ENCODE peak calls at places on chromosomes 12 and 14, in five cellular contexts. One of them, this sample, is unnamed.
A peak's percentile ranks its signal among the peaks of the same experiment; 100 is the strongest.

GRCh38 chr14:92437309-92437708 is 76.3 kb upstream of the RIN3 start:
- DNase-seq in thoracic aorta: no peak
- DNase-seq in left lung: no peak
- DNase-seq in right cardiac atrium: no peak
- DNase-seq in naive thymus-derived CD4-positive, alpha-beta T cell: no peak
- DNase-seq in this sample: no peak

GRCh38 chr12:51322452-51322851 is 1.5 kb downstream of the BIN2 start:
- DNase-seq in right cardiac atrium: no peak
- DNase-seq in left lung: no peak
- DNase-seq in thoracic aorta: no peak
- DNase-seq in naive thymus-derived CD4-positive, alpha-beta T cell: no peak
- DNase-seq in this sample: no peak

GRCh38 chr14:96574633-96575191 is 72.5 kb downstream of the PAPOLA start:
- DNase-seq in left lung: no peak
- DNase-seq in right cardiac atrium: peak; percentile 59
- DNase-seq in thoracic aorta: no peak
- DNase-seq in naive thymus-derived CD4-positive, alpha-beta T cell: no peak
- DNase-seq in this sample: no peak

GRCh38 chr12:132827763-132828703 is 636 bp downstream of the GOLGA3 start:
- DNase-seq in naive thymus-derived CD4-positive, alpha-beta T cell: peak; percentile 10
- DNase-seq in right cardiac atrium: peak; percentile 73
- DNase-seq in left lung: peak; percentile 83
- DNase-seq in thoracic aorta: peak; percentile 7
- DNase-seq in this sample: no peak

GRCh38 chr14:102902523-102903247 is 19.8 kb upstream of the AMN start:
- DNase-seq in thoracic aorta: no peak
- DNase-seq in left lung: no peak
- DNase-seq in naive thymus-derived CD4-positive, alpha-beta T cell: no peak
- DNase-seq in right cardiac atrium: no peak
- DNase-seq in this sample: no peak

GRCh38 chr12:117724545-117724944 is 244.2 kb downstream of the KSR2 start:
- DNase-seq in left lung: no peak
- DNase-seq in thoracic aorta: no peak
- DNase-seq in right cardiac atrium: no peak
- DNase-seq in naive thymus-derived CD4-positive, alpha-beta T cell: no peak
- DNase-seq in this sample: no peak

GRCh38 chr12:56332512-56333196 is 1.1 kb downstream of the PAN2 start:
- DNase-seq in right cardiac atrium: no peak
- DNase-seq in left lung: no peak
- DNase-seq in thoracic aorta: no peak
- DNase-seq in naive thymus-derived CD4-positive, alpha-beta T cell: no peak
- DNase-seq in this sample: no peak

GRCh38 chr12:121579190-121579791 is 1.5 kb downstream of the KDM2B start:
- DNase-seq in naive thymus-derived CD4-positive, alpha-beta T cell: peak; percentile 22
- DNase-seq in left lung: peak; percentile 85
- DNase-seq in thoracic aorta: no peak
- DNase-seq in right cardiac atrium: peak; percentile 68
- DNase-seq in this sample: peak; percentile 66

GRCh38 chr12:28851781-28852180 is 297.3 kb upstream of the FAR2 start:
- DNase-seq in thoracic aorta: no peak
- DNase-seq in left lung: no peak
- DNase-seq in naive thymus-derived CD4-positive, alpha-beta T cell: no peak
- DNase-seq in right cardiac atrium: no peak
- DNase-seq in this sample: no peak

GRCh38 chr12:55929306-55929791 is 1.6 kb upstream of the DGKA start:
- DNase-seq in right cardiac atrium: peak; percentile 64
- DNase-seq in left lung: no peak
- DNase-seq in naive thymus-derived CD4-positive, alpha-beta T cell: peak; percentile 99
- DNase-seq in thoracic aorta: no peak
- DNase-seq in this sample: no peak

GRCh38 chr12:53675701-53676607 is at the start of gene ATP5MC2:
- DNase-seq in naive thymus-derived CD4-positive, alpha-beta T cell: peak; percentile 97
- DNase-seq in right cardiac atrium: peak; percentile 98
- DNase-seq in thoracic aorta: peak; percentile 90
- DNase-seq in left lung: peak; percentile 99
- DNase-seq in this sample: peak; percentile 98

GRCh38 chr14:50038398-50039119 is 77.8 kb downstream of the VCPKMT start:
- DNase-seq in right cardiac atrium: no peak
- DNase-seq in naive thymus-derived CD4-positive, alpha-beta T cell: no peak
- DNase-seq in left lung: no peak
- DNase-seq in thoracic aorta: peak; percentile 19
- DNase-seq in this sample: no peak

GRCh38 chr12:2891240-2892053 is 756 bp downstream of the TULP3 start:
- DNase-seq in naive thymus-derived CD4-positive, alpha-beta T cell: no peak
- DNase-seq in left lung: peak; percentile 31
- DNase-seq in thoracic aorta: peak; percentile 15
- DNase-seq in right cardiac atrium: peak; percentile 85
- DNase-seq in this sample: peak; percentile 79

GRCh38 chr12:113332688-113333087 is 2.2 kb downstream of the SLC8B1 start:
- DNase-seq in thoracic aorta: no peak
- DNase-seq in right cardiac atrium: no peak
- DNase-seq in naive thymus-derived CD4-positive, alpha-beta T cell: no peak
- DNase-seq in left lung: peak; percentile 80
- DNase-seq in this sample: no peak

GRCh38 chr12:122099280-122099749 is 20.8 kb downstream of the MLXIP start:
- DNase-seq in left lung: no peak
- DNase-seq in thoracic aorta: no peak
- DNase-seq in right cardiac atrium: peak; percentile 51
- DNase-seq in naive thymus-derived CD4-positive, alpha-beta T cell: no peak
- DNase-seq in this sample: no peak

GRCh38 chr12:4809013-4809448 is 88.8 kb downstream of the GALNT8 start:
- DNase-seq in thoracic aorta: no peak
- DNase-seq in left lung: no peak
- DNase-seq in naive thymus-derived CD4-positive, alpha-beta T cell: no peak
- DNase-seq in right cardiac atrium: peak; percentile 79
- DNase-seq in this sample: no peak

GRCh38 chr12:27463826-27464554 is 17.5 kb downstream of the SMCO2 start:
- DNase-seq in right cardiac atrium: peak; percentile 90
- DNase-seq in thoracic aorta: no peak
- DNase-seq in naive thymus-derived CD4-positive, alpha-beta T cell: no peak
- DNase-seq in left lung: no peak
- DNase-seq in this sample: no peak

GRCh38 chr12:50985322-50985721 is 33.0 kb downstream of the HIGD1C start:
- DNase-seq in thoracic aorta: no peak
- DNase-seq in naive thymus-derived CD4-positive, alpha-beta T cell: no peak
- DNase-seq in left lung: no peak
- DNase-seq in right cardiac atrium: no peak
- DNase-seq in this sample: peak; percentile 80

GRCh38 chr12:78887444-78887843 is 22.9 kb downstream of the SYT1 start:
- DNase-seq in left lung: no peak
- DNase-seq in right cardiac atrium: no peak
- DNase-seq in thoracic aorta: no peak
- DNase-seq in naive thymus-derived CD4-positive, alpha-beta T cell: no peak
- DNase-seq in this sample: no peak

GRCh38 chr14:68607081-68607851 is 185.6 kb downstream of the ZFP36L1 start:
- DNase-seq in naive thymus-derived CD4-positive, alpha-beta T cell: no peak
- DNase-seq in thoracic aorta: no peak
- DNase-seq in right cardiac atrium: peak; percentile 82
- DNase-seq in left lung: no peak
- DNase-seq in this sample: no peak

GRCh38 chr12:102565555-102565954 is 85.2 kb upstream of the IGF1 start:
- DNase-seq in thoracic aorta: no peak
- DNase-seq in naive thymus-derived CD4-positive, alpha-beta T cell: no peak
- DNase-seq in right cardiac atrium: no peak
- DNase-seq in left lung: no peak
- DNase-seq in this sample: no peak

GRCh38 chr12:14723763-14724162 is 27.4 kb upstream of the GUCY2C start:
- DNase-seq in left lung: peak; percentile 39
- DNase-seq in thoracic aorta: peak; percentile 14
- DNase-seq in right cardiac atrium: peak; percentile 84
- DNase-seq in naive thymus-derived CD4-positive, alpha-beta T cell: peak; percentile 42
- DNase-seq in this sample: no peak

GRCh38 chr12:65313704-65314317 is 35.3 kb downstream of the MSRB3 start:
- DNase-seq in thoracic aorta: no peak
- DNase-seq in right cardiac atrium: no peak
- DNase-seq in naive thymus-derived CD4-positive, alpha-beta T cell: no peak
- DNase-seq in left lung: no peak
- DNase-seq in this sample: no peak

GRCh38 chr12:91819132-91819447 is 326.6 kb downstream of the BTG1 start:
- DNase-seq in left lung: no peak
- DNase-seq in thoracic aorta: no peak
- DNase-seq in right cardiac atrium: peak; percentile 30
- DNase-seq in naive thymus-derived CD4-positive, alpha-beta T cell: no peak
- DNase-seq in this sample: no peak

GRCh38 chr14:99158646-99159165 is 113.3 kb downstream of the BCL11B start:
- DNase-seq in left lung: no peak
- DNase-seq in naive thymus-derived CD4-positive, alpha-beta T cell: no peak
- DNase-seq in right cardiac atrium: no peak
- DNase-seq in thoracic aorta: no peak
- DNase-seq in this sample: peak; percentile 41

GRCh38 chr12:69039881-69040280 is 106.9 kb upstream of the CPM start:
- DNase-seq in naive thymus-derived CD4-positive, alpha-beta T cell: no peak
- DNase-seq in right cardiac atrium: no peak
- DNase-seq in thoracic aorta: no peak
- DNase-seq in left lung: no peak
- DNase-seq in this sample: no peak

GRCh38 chr12:30792648-30793499 is 38.1 kb upstream of the CAPRIN2 start:
- DNase-seq in thoracic aorta: no peak
- DNase-seq in right cardiac atrium: no peak
- DNase-seq in left lung: no peak
- DNase-seq in naive thymus-derived CD4-positive, alpha-beta T cell: no peak
- DNase-seq in this sample: no peak

GRCh38 chr12:77847060-77847541 is 16.4 kb downstream of the NAV3 start:
- DNase-seq in naive thymus-derived CD4-positive, alpha-beta T cell: no peak
- DNase-seq in left lung: no peak
- DNase-seq in thoracic aorta: no peak
- DNase-seq in right cardiac atrium: no peak
- DNase-seq in this sample: no peak

GRCh38 chr12:64560395-64561301 is 49.6 kb upstream of the RASSF3 start:
- DNase-seq in right cardiac atrium: no peak
- DNase-seq in thoracic aorta: no peak
- DNase-seq in naive thymus-derived CD4-positive, alpha-beta T cell: no peak
- DNase-seq in left lung: no peak
- DNase-seq in this sample: no peak

GRCh38 chr14:77208266-77208978 is 26.8 kb downstream of the TMEM63C start:
- DNase-seq in thoracic aorta: no peak
- DNase-seq in left lung: peak; percentile 86
- DNase-seq in right cardiac atrium: peak; percentile 89
- DNase-seq in naive thymus-derived CD4-positive, alpha-beta T cell: no peak
- DNase-seq in this sample: no peak

GRCh38 chr12:55934343-55934742 is 3.4 kb downstream of the DGKA start:
- DNase-seq in thoracic aorta: no peak
- DNase-seq in naive thymus-derived CD4-positive, alpha-beta T cell: no peak
- DNase-seq in left lung: no peak
- DNase-seq in right cardiac atrium: no peak
- DNase-seq in this sample: no peak

DNA sequence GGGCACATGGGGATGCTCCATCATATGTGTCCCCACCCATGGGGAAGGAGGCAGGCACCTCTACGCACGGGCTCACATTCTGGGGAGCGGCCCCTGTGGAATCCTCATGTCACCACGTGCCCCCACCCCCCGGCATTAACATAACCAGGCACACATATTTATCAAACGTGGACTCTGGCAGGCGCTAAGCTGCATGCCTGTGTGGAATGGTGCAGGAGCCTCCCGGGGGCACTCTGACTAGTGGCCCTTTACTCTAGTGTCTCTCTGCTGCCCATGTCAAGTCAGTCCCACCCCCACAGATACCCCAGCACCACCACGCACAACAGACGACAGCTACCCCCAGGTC is 66.1 kb downstream of the CCDC88C start:
- DNase-seq in left lung: no peak
- DNase-seq in thoracic aorta: no peak
- DNase-seq in right cardiac atrium: peak; percentile 47
- DNase-seq in naive thymus-derived CD4-positive, alpha-beta T cell: no peak
- DNase-seq in this sample: no peak
- H3K4me1 ChIP-seq in left lung: peaks cover 20% of the 10 kb centered on the region
- H3K4me1 ChIP-seq in thoracic aorta: peaks cover 4% of the 10 kb centered on the region
- H3K4me1 ChIP-seq in right cardiac atrium: peaks cover 2% of the 10 kb centered on the region
- H3K4me1 ChIP-seq in naive thymus-derived CD4-positive, alpha-beta T cell: peaks cover 81% of the 10 kb centered on the region
- H3K4me1 ChIP-seq in this sample: no peaks in the 10 kb centered on the region

GRCh38 chr12:92844147-92844763 is 84.8 kb downstream of the EEA1 start:
- DNase-seq in left lung: no peak
- DNase-seq in right cardiac atrium: no peak
- DNase-seq in naive thymus-derived CD4-positive, alpha-beta T cell: no peak
- DNase-seq in thoracic aorta: no peak
- DNase-seq in this sample: no peak
- H3K4me1 ChIP-seq in left lung: no peaks in the 10 kb centered on the region
- H3K4me1 ChIP-seq in right cardiac atrium: no peaks in the 10 kb centered on the region
- H3K4me1 ChIP-seq in naive thymus-derived CD4-positive, alpha-beta T cell: no peaks in the 10 kb centered on the region
- H3K4me1 ChIP-seq in thoracic aorta: no peaks in the 10 kb centered on the region
- H3K4me1 ChIP-seq in this sample: no peaks in the 10 kb centered on the region

GRCh38 chr14:95510804-95511203 is 5.6 kb downstream of the SYNE3 start:
- DNase-seq in left lung: no peak
- DNase-seq in right cardiac atrium: no peak
- DNase-seq in naive thymus-derived CD4-positive, alpha-beta T cell: no peak
- DNase-seq in thoracic aorta: no peak
- DNase-seq in this sample: no peak
- H3K4me1 ChIP-seq in left lung: peaks cover 21% of the 10 kb centered on the region
- H3K4me1 ChIP-seq in right cardiac atrium: peaks cover 22% of the 10 kb centered on the region
- H3K4me1 ChIP-seq in naive thymus-derived CD4-positive, alpha-beta T cell: peaks cover 28% of the 10 kb centered on the region
- H3K4me1 ChIP-seq in thoracic aorta: peaks cover 20% of the 10 kb centered on the region
- H3K4me1 ChIP-seq in this sample: peaks cover 24% of the 10 kb centered on the region

DNA sequence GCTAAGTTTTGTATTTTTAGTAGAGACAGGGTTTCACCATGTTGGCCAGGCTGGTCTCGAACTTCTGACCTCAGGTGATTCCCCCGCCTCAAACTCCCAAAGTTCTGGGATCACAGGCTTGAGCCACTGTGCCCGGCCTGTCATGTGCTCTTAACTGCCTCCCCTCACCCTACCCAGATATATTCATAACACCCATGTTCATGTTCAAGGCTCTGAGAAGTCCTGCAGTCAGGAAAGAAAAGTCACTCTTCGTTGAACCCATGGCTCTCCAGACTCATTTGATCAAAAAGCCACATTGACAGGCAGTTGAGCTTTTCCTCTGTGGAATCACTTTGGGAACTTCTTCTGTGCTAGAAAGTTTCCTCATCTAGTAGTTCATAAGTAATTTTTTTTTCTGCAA is 545.5 kb upstream of the TBX3 start:
- DNase-seq in right cardiac atrium: no peak
- DNase-seq in thoracic aorta: no peak
- DNase-seq in left lung: no peak
- DNase-seq in naive thymus-derived CD4-positive, alpha-beta T cell: no peak
- DNase-seq in this sample: no peak
- H3K4me1 ChIP-seq in right cardiac atrium: no peaks in the 10 kb centered on the region
- H3K4me1 ChIP-seq in thoracic aorta: no peaks in the 10 kb centered on the region
- H3K4me1 ChIP-seq in left lung: no peaks in the 10 kb centered on the region
- H3K4me1 ChIP-seq in naive thymus-derived CD4-positive, alpha-beta T cell: no peaks in the 10 kb centered on the region
- H3K4me1 ChIP-seq in this sample: no peaks in the 10 kb centered on the region